ENCODE peak calls at places on chromosome 21, in four cellular contexts. U is stimulated activated CD8-positive, alpha-beta memory T cell treated with anti-CD3 and anti-CD28 coated beads, Interleukin-15, amount 100 ng/mL, for 24 hours; K is nephron progenitor cell; F is Peyer's patch. Q is an unnamed sample.

GRCh38 chr21:34205811-34206635 is 132.6 kb downstream of the MRPS6 start:
- DNase-seq in U (no peak), K (no peak), F (no peak), Q (no peak)

GRCh38 chr21:38365521-38365920 is 108.7 kb downstream of the KCNJ15 start:
- DNase-seq in U (no peak), K (no peak), F (no peak), Q (no peak)

GRCh38 chr21:25568230-25568629 is 39.1 kb downstream of the MRPL39 start:
- DNase-seq in U (no peak), K (peak; percentile 5), F (peak; percentile 77), Q (no peak)

GRCh38 chr21:45511007-45511406 is 31.2 kb downstream of the SLC19A1 start:
- DNase-seq in U (no peak), K (no peak), F (no peak), Q (no peak)

GRCh38 chr21:44078411-44078981 is 28.7 kb upstream of the PWP2 start:
- DNase-seq in U (no peak), K (no peak), F (peak; percentile 43), Q (no peak)

GRCh38 chr21:25573409-25574206 is 33.7 kb downstream of the MRPL39 start:
- DNase-seq in U (no peak), K (no peak), F (no peak), Q (no peak)

GRCh38 chr21:44965251-44966022 is 25.6 kb downstream of the SLX9 start:
- DNase-seq in U (no peak), K (no peak), F (no peak), Q (no peak)

GRCh38 chr21:35357041-35357780 is 308.1 kb upstream of the RUNX1 start:
- DNase-seq in U (no peak), K (no peak), F (no peak), Q (no peak)

GRCh38 chr21:31509108-31510017 is 150.1 kb upstream of the SOD1 start:
- DNase-seq in U (peak; percentile 36), K (peak; percentile 15), F (peak; percentile 58), Q (no peak)

GRCh38 chr21:35737899-35738341 is 322.4 kb downstream of the SETD4 start:
- DNase-seq in U (no peak), K (peak; percentile 8), F (no peak), Q (no peak)

GRCh38 chr21:14836950-14837349 is 227.8 kb downstream of the NRIP1 start:
- DNase-seq in U (no peak), K (no peak), F (no peak), Q (no peak)

GRCh38 chr21:25421327-25422028 is 185.8 kb downstream of the MRPL39 start:
- DNase-seq in U (no peak), K (peak; percentile 20), F (peak; percentile 79), Q (peak; percentile 39)

GRCh38 chr21:32993894-32994293 is 31.8 kb upstream of the OLIG2 start:
- DNase-seq in U (no peak), K (no peak), F (no peak), Q (no peak)

Q was measured in stomach.